ENCODE peak calls at places on chromosome 1, in six cellular contexts. I is CD8-positive, alpha-beta T cell; A is GM23338; K is AG04450; H is brain microvascular endothelial cell; Z is HCT116. S is an unnamed sample.

GRCh38 chr1:233364695-233365539 is 37.4 kb downstream of the MAP3K21 start:
- DNase-seq in I (no peak), A (peak), K (no peak), H (no peak), Z (no peak), S (peak)

GRCh38 chr1:180258935-180259334 is 28.9 kb downstream of the LHX4 start:
- DNase-seq in I (no peak), A (no peak), K (no peak), H (no peak), Z (no peak), S (no peak)

GRCh38 chr1:66303646-66304045 is 230.3 kb upstream of the SGIP1 start:
- DNase-seq in I (no peak), A (no peak), K (no peak), H (no peak), Z (no peak), S (no peak)

GRCh38 chr1:181133441-181133951 is 45.0 kb downstream of the IER5 start:
- DNase-seq in I (no peak), A (peak), K (no peak), H (no peak), Z (no peak), S (no peak)

GRCh38 chr1:97906567-97907228 is 14.1 kb downstream of the DPYD start:
- DNase-seq in I (no peak), A (peak), K (peak), H (peak), Z (no peak), S (peak)

GRCh38 chr1:102262994-102263393 is 266.3 kb upstream of the OLFM3 start:
- DNase-seq in I (no peak), A (no peak), K (no peak), H (no peak), Z (no peak), S (no peak)

GRCh38 chr1:197250616-197251015 is 17.4 kb upstream of the CRB1 start:
- DNase-seq in I (no peak), A (peak), K (no peak), H (no peak), Z (no peak), S (no peak)

GRCh38 chr1:36937371-36937770 is 96.9 kb downstream of the GRIK3 start:
- DNase-seq in I (no peak), A (no peak), K (no peak), H (no peak), Z (no peak), S (no peak)

GRCh38 chr1:159088050-159088449 is 11.5 kb upstream of the AIM2 start:
- DNase-seq in I (no peak), A (no peak), K (peak), H (peak), Z (no peak), S (peak)

GRCh38 chr1:218369688-218370511 is 24.8 kb downstream of the TGFB2 start:
- DNase-seq in I (no peak), A (no peak), K (no peak), H (peak), Z (no peak), S (no peak)

GRCh38 chr1:91020967-91021685 is 709 bp downstream of the ZNF644 start:
- DNase-seq in I (no peak), A (peak), K (peak), H (peak), Z (no peak), S (peak)

GRCh38 chr1:68174173-68175113 is 57.9 kb downstream of the WLS start:
- DNase-seq in I (no peak), A (peak), K (peak), H (peak), Z (peak), S (peak)

GRCh38 chr1:36458910-36459309 is 5.3 kb downstream of the MRPS15 start:
- DNase-seq in I (no peak), A (no peak), K (no peak), H (no peak), Z (no peak), S (no peak)

GRCh38 chr1:24112381-24113169 is 640 bp upstream of the MYOM3 start:
- DNase-seq in I (peak), A (peak), K (peak), H (peak), Z (peak), S (peak)

GRCh38 chr1:243841507-243841906 is 8.5 kb downstream of the AKT3 start:
- DNase-seq in I (no peak), A (no peak), K (peak), H (no peak), Z (no peak), S (no peak)

GRCh38 chr1:27760411-27760810 is 12.6 kb upstream of the STX12 start:
- DNase-seq in I (peak), A (peak), K (no peak), H (no peak), Z (no peak), S (no peak)

GRCh38 chr1:202692959-202693555 is 17.2 kb downstream of the SYT2 start:
- DNase-seq in I (peak), A (peak), K (peak), H (peak), Z (peak), S (peak)

GRCh38 chr1:207698822-207699483 is 52.9 kb upstream of the CD46 start:
- DNase-seq in I (peak), A (peak), K (peak), H (peak), Z (peak), S (peak)

GRCh38 chr1:41333146-41333784 is 28.0 kb upstream of the FOXO6 start:
- DNase-seq in I (peak), A (no peak), K (peak), H (peak), Z (no peak), S (peak)

GRCh38 chr1:87155648-87156047 is 173.0 kb upstream of the LMO4 start:
- DNase-seq in I (no peak), A (no peak), K (no peak), H (no peak), Z (no peak), S (no peak)

GRCh38 chr1:26351591-26352337 is 2.2 kb downstream of the CRYBG2 start:
- DNase-seq in I (no peak), A (no peak), K (no peak), H (peak), Z (peak), S (peak)

GRCh38 chr1:8599813-8600212 is 217.6 kb downstream of the RERE start:
- DNase-seq in I (no peak), A (no peak), K (no peak), H (no peak), Z (no peak), S (no peak)

GRCh38 chr1:220891221-220892085 is 12.2 kb downstream of the HLX start:
- DNase-seq in I (no peak), A (peak), K (no peak), H (no peak), Z (no peak), S (no peak)

GRCh38 chr1:39852214-39852791 is 31.0 kb downstream of the TRIT1 start:
- DNase-seq in I (no peak), A (no peak), K (no peak), H (no peak), Z (no peak), S (no peak)

GRCh38 chr1:23544444-23545389 is 13.7 kb upstream of the E2F2 start:
- DNase-seq in I (peak), A (peak), K (no peak), H (peak), Z (no peak), S (peak)

GRCh38 chr1:18794561-18794960 is 64.9 kb downstream of the TAS1R2 start:
- DNase-seq in I (no peak), A (peak), K (no peak), H (no peak), Z (peak), S (no peak)

GRCh38 chr1:15384301-15384901 is 25.3 kb upstream of the EFHD2 start:
- DNase-seq in I (no peak), A (peak), K (no peak), H (no peak), Z (no peak), S (peak)
- H3K4me3 ChIP-seq in I (no peak), A (peak), K (no peak), H (no peak), Z (no peak), S (peak)

GRCh38 chr1:47785561-47786271 is 211.5 kb downstream of the TRABD2B start:
- DNase-seq in I (no peak), A (peak), K (no peak), H (no peak), Z (no peak), S (no peak)
- TF ChIP-seq CTCF in I (no peak), A (peak), K (no peak), H (peak), Z (peak), S (peak)

DNA sequence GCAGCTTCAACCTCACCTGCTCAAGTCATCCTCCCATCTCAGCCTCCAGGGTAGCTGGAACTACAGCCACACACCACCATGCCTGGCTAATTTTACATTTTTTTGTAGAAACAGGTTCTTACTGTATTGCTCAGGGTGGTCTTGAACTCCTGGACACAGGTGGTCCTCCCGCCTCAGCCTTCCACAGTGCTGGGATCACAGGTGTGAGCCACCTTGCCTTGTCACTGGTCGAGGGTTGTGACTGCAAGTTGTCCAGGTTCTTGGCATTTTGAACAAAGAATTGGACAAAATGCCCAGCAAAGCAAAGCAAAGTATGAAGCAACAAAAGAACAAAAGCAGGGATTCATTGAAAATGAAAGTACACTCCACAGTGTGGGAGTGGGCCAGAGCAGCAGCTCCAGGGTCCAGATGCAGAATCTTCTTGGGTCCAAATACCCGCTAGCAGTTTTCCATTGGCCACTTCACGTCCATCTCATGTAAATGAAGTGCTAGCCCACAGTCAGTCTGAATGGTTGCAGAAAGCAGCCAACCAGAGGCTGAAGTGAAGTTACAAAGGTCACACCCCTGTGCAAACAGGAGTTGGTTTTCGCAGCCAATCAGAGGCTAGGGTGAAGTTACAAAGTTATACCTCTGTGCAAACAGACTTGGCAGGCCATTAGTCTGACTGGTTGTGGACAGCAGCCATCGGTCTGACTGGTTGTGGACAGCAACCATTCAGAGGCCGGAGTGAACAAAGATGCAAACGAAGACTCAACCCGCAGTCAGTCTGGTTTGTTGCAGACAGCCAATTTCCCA is 109.5 kb upstream of the KIF26B start:
- DNase-seq in I (no peak), A (peak), K (no peak), H (no peak), Z (no peak), S (peak)
- H3K4me3 ChIP-seq in I (no peak), A (no peak), K (no peak), H (no peak), Z (no peak), S (no peak)

GRCh38 chr1:110857964-110858948 is 14.7 kb upstream of the CD53 start:
- DNase-seq in I (no peak), A (no peak), K (no peak), H (no peak), Z (no peak), S (no peak)
- TF ChIP-seq CTCF in I (no peak), A (no peak), K (no peak), H (no peak), Z (no peak), S (no peak)